ENCODE peak calls at places on chromosomes 2 and 18, in nine cellular contexts. X is HCEC 1CT, K is astrocyte of the spinal cord, F is HL-60, E is non-pigmented ciliary epithelial cell, L is G401, C is IMR-90, B is NCI-H1694 treated with DMSO at 0.1 percent for 48 hours, A is fibroblast of gingiva. I is an unnamed sample.

GRCh38 chr18:8614875-8615274 is 5.6 kb downstream of the RAB12 start:
- DNase-seq in L (no peak), B (no peak), A (no peak), K (no peak), F (peak), X (no peak), C (no peak), E (no peak), I (no peak)

GRCh38 chr2:102436284-102436683 is 13.3 kb downstream of the IL18RAP start:
- DNase-seq in B (no peak), K (peak), X (no peak), L (no peak), E (peak), C (peak), A (no peak), F (no peak), I (no peak)

GRCh38 chr2:127906206-127906926 is 20.6 kb upstream of the AMMECR1L start:
- DNase-seq in X (no peak), F (no peak), C (no peak), B (no peak), K (no peak), A (no peak), L (no peak), E (no peak), I (no peak)

GRCh38 chr2:17934721-17935120 is 56.3 kb downstream of the KCNS3 start:
- DNase-seq in A (peak), L (no peak), C (peak), F (no peak), B (no peak), E (peak), X (peak), K (peak), I (peak)

GRCh38 chr2:184004945-184005672 is 593.2 kb upstream of the ZNF804A start:
- DNase-seq in B (peak), X (no peak), F (no peak), C (no peak), E (no peak), A (no peak), L (peak), K (no peak), I (no peak)

GRCh38 chr2:107018366-107018765 is 132.4 kb upstream of the ST6GAL2 start:
- DNase-seq in L (no peak), K (no peak), B (no peak), E (no peak), F (no peak), C (no peak), X (no peak), A (no peak), I (no peak)

GRCh38 chr2:207122914-207123744 is 42.6 kb downstream of the KLF7 start:
- DNase-seq in X (no peak), A (peak), E (no peak), C (no peak), L (no peak), K (no peak), B (no peak), F (no peak), I (no peak)

GRCh38 chr2:139271879-139272278 is 491.7 kb upstream of the NXPH2 start:
- DNase-seq in K (no peak), B (no peak), A (no peak), E (no peak), F (no peak), X (no peak), C (no peak), L (no peak), I (no peak)

GRCh38 chr2:175926272-175926671 is 75.8 kb downstream of the LNPK start:
- DNase-seq in B (no peak), C (peak), A (peak), X (peak), E (peak), F (no peak), K (peak), L (no peak), I (no peak)